ENCODE peak calls at places on chromosomes 7 and 10, in four cellular contexts. H is mesenchymal stem cell, K is neuronal stem cell, Q is H9. Z is an unnamed sample.

GRCh38 chr10:114413398-114413797 is 9.1 kb upstream of the AFAP1L2 start:
- DNase-seq in K (no peak), Q (no peak), H (no peak), Z (no peak)

GRCh38 chr7:40851001-40851400 is 716.2 kb downstream of the SUGCT start:
- DNase-seq in K (no peak), H (no peak), Q (no peak), Z (no peak)

GRCh38 chr10:121262774-121263406 is 335.4 kb downstream of the FGFR2 start:
- DNase-seq in Q (no peak), K (no peak), H (no peak), Z (no peak)

GRCh38 chr10:108782411-108782810 is 1140.9 kb downstream of the XPNPEP1 start:
- DNase-seq in Q (no peak), K (no peak), H (no peak), Z (no peak)

GRCh38 chr7:148688526-148688925 is 10.2 kb upstream of the CUL1 start:
- DNase-seq in K (no peak), Q (no peak), H (no peak), Z (no peak)

GRCh38 chr10:114026189-114027040 is 17.3 kb upstream of the ADRB1 start:
- DNase-seq in H (peak; percentile 86), K (no peak), Q (no peak), Z (no peak)

GRCh38 chr10:15197911-15198310 is 29.4 kb upstream of the NMT2 start:
- DNase-seq in H (no peak), K (no peak), Q (no peak), Z (no peak)

GRCh38 chr7:66929935-66930334 is 8.9 kb downstream of the TMEM248 start:
- DNase-seq in H (no peak), Q (no peak), K (no peak), Z (no peak)

GRCh38 chr10:26780793-26781601 is 79.8 kb downstream of the ABI1 start:
- DNase-seq in Q (peak; percentile 74), H (peak; percentile 81), K (no peak), Z (peak; percentile 97)

GRCh38 chr7:4850262-4850795 is 11.5 kb downstream of the PAPOLB start:
- DNase-seq in K (no peak), Q (no peak), H (no peak), Z (no peak)

GRCh38 chr7:130954918-130955559 is 221.0 kb upstream of the KLF14 start:
- DNase-seq in Q (no peak), H (no peak), K (no peak), Z (no peak)

GRCh38 chr10:103241262-103242011 is 4.2 kb upstream of the RPEL1 start:
- DNase-seq in H (peak; percentile 64), Q (peak; percentile 55), K (no peak), Z (peak; percentile 72)

GRCh38 chr7:82323806-82324205 is 119.8 kb downstream of the CACNA2D1 start:
- DNase-seq in H (no peak), K (no peak), Q (no peak), Z (no peak)

GRCh38 chr10:21929070-21929469 is 74.5 kb downstream of the DNAJC1 start:
- DNase-seq in Q (no peak), K (no peak), H (peak; percentile 6), Z (peak; percentile 41)

GRCh38 chr7:27167170-27167505 is 1.8 kb upstream of the HOXA9 start:
- DNase-seq in K (no peak), Q (no peak), H (peak; percentile 47), Z (no peak)

GRCh38 chr10:70694410-70695179 is 22.3 kb downstream of the ADAMTS14 start:
- DNase-seq in K (no peak), Q (no peak), H (no peak), Z (no peak)

GRCh38 chr7:22154130-22154529 is 202.8 kb downstream of the RAPGEF5 start:
- DNase-seq in H (no peak), K (peak; percentile 33), Q (no peak), Z (peak; percentile 89)

GRCh38 chr10:100651916-100652315 is 93.5 kb upstream of the PAX2 start:
- DNase-seq in H (no peak), K (no peak), Q (no peak), Z (no peak)

GRCh38 chr10:100653957-100654834 is 91.2 kb upstream of the PAX2 start:
- DNase-seq in K (no peak), H (no peak), Q (peak; percentile 66), Z (no peak)

GRCh38 chr10:100653238-100653956 is 92.0 kb upstream of the PAX2 start:
- DNase-seq in K (no peak), Q (no peak), H (no peak), Z (no peak)

GRCh38 chr10:100650693-100651092 is 94.7 kb upstream of the PAX2 start:
- DNase-seq in H (no peak), Q (no peak), K (no peak), Z (no peak)

DNA sequence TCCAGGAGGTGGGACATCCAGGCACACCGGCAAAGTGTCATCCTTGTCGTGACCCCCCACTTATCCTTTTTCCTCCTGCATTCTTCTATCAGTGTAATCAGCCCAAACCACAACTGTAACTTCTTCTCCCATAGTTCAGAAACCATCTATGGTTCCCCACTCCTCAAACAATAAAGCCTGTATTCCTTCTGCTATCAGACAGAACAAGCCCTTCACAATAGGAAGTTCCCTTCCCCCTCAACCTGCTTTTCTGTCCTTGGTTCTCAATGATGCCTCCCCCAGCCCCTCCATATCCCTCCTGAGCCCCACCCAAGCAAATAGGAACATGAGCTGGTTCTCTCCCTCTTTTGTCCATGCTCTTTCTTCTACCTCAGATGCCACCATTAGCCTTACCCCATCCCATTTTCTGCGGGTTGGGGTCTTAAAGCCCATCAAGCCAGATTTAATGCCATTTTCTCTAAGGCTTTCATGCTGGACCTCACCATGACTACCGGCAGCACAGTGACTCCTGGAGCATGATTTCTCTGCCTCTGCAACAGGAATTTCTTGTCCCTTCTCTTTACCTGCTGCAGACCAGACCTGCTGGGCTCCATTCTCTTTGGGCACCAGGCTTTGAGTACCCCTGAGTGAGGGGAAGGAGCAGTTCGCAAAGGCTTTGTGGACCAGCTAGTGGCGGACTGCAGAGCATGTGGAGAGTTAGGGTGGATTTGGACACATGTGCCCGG is 92.8 kb upstream of the PAX2 start:
- DNase-seq in K (no peak), H (no peak), Q (no peak), Z (no peak)
- H2BK12ac ChIP-seq in K (no peak overlapping the region), H (no peak overlapping the region), Q (no peak overlapping the region), Z (no peak overlapping the region)

GRCh38 chr10:78028438-78029293 is 649 bp downstream of the POLR3A start:
- DNase-seq in H (peak; percentile 75), Q (no peak), K (peak; percentile 20), Z (no peak)

GRCh38 chr10:78023741-78024140 is 5.6 kb downstream of the POLR3A start:
- DNase-seq in Q (no peak), H (no peak), K (no peak), Z (no peak)

GRCh38 chr10:78029294-78030226 is at the start of gene POLR3A:
- DNase-seq in K (peak; percentile 90), Q (peak; percentile 96), H (peak; percentile 98), Z (peak; percentile 98)

GRCh38 chr10:78021201-78021600 is 8.1 kb downstream of the POLR3A start:
- DNase-seq in K (no peak), Q (no peak), H (no peak), Z (no peak)

DNA sequence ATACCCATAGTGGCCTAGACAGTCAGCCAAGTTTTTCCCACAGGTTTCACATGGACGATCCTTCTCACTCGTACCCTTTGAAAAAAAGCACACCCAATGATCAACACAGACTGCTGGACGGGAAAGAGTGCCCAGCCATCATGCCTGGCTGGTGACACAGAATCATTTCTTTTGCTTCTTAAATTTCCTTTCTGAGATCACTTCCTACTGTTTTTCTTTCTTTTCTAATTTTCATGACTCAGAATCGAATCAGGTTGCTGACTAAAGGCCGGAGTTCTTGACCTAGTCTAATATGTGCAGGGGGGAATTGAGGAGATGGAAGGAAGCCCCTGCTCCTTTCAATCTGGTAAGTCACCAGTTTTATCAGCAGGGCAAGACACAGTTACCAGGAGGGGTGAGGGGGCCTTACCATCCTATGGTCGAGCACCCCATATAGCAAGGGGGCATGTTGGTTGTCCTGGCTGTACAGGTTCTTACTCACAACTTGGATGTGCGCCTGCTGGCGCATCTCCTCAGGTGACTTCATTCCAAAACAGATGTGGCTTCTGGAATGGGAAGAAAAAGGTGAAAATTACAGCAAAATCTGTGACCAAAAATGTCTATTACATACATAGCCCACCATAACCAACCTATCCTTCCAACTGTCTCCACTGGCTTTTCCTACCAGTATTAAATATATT is 3.5 kb downstream of the POLR3A start:
- DNase-seq in H (no peak), K (no peak), Q (no peak), Z (no peak)
- H3K23ac ChIP-seq in H (no peak overlapping the region), K (no peak overlapping the region), Q (no peak overlapping the region), Z (no peak overlapping the region)

GRCh38 chr7:37481154-37481553 is 32.5 kb upstream of the ELMO1 start:
- DNase-seq in Q (no peak), H (no peak), K (no peak), Z (no peak)

GRCh38 chr7:37480026-37480425 is 31.4 kb upstream of the ELMO1 start:
- DNase-seq in Q (no peak), K (no peak), H (no peak), Z (no peak)

GRCh38 chr7:37482505-37482904 is 33.8 kb upstream of the ELMO1 start:
- DNase-seq in K (no peak), Q (no peak), H (no peak), Z (no peak)

GRCh38 chr7:37481722-37482288 is 33.1 kb upstream of the ELMO1 start:
- DNase-seq in Q (no peak), K (no peak), H (no peak), Z (no peak)

GRCh38 chr7:37480642-37481041 is 32.0 kb upstream of the ELMO1 start:
- DNase-seq in H (no peak), Q (no peak), K (no peak), Z (no peak)
- H2BK12ac ChIP-seq in H (no peak overlapping the region), Q (no peak overlapping the region), K (no peak overlapping the region), Z (peak overlapping the region; percentile 4)

GRCh38 chr7:50314778-50315177 is 10.3 kb downstream of the IKZF1 start:
- DNase-seq in K (no peak), H (no peak), Q (no peak), Z (no peak)

GRCh38 chr7:50315193-50315592 is 10.7 kb downstream of the IKZF1 start:
- DNase-seq in H (no peak), K (no peak), Q (no peak), Z (no peak)

GRCh38 chr7:50317221-50317678 is 12.7 kb downstream of the IKZF1 start:
- DNase-seq in H (no peak), K (no peak), Q (no peak), Z (no peak)

GRCh38 chr7:50317697-50318640 is 13.5 kb downstream of the IKZF1 start:
- DNase-seq in K (no peak), Q (no peak), H (no peak), Z (no peak)

DNA sequence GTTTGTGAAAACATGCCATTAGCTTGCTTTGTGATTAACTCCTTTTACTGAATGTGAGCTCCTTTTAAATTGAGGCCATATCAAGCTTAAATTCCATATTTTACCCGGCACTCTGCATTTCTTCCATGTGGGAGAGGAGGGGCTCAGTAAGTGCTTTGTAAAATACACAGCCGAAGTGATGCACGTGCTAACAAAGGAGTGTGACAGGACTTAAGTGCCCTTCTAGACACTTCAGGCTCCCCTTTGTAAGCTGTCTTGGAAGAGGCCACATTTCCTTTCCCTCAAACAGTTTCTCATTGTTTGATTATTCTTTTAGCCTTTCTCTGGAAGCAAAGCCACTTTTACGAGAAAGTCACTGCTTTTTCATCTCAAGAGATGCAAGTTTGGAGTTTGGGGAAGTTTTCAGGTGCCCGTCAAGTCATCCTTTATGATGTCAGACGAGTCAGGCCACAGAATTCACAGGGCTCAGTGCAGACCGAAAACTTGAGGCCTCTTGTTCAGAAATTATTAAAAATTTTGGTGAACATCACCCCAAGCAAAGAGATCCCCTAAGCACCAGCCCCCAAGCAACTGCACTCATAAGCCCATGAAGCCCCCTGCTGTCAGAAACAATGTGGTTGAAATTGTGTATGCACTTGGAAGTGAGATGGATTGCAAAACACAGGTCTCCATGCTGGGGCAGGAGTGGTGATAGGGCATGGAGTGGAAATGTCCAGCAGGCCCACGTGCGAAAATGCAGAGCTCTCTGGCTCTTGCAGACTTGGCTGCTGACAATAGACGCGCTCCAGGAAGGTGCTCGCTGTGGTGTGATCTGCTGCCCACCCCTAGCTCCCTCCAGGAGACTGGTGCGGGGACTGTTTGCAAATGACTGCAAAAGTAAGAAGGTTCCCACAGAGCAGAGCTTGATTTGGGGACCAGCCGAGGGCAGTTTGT is 11.5 kb downstream of the IKZF1 start:
- DNase-seq in H (no peak), K (no peak), Q (no peak), Z (no peak)
- H3K23ac ChIP-seq in H (no peak overlapping the region), K (no peak overlapping the region), Q (no peak overlapping the region), Z (no peak overlapping the region)

Z was measured in trophoblast cell.